ENCODE peak calls at places on chromosomes 6 and 20, in four cellular contexts. U, R, L and E are unnamed samples.

GRCh38 chr20:50338479-50339195 is 148.0 kb downstream of the CEBPB start:
- DNase-seq in U (no peak), R (no peak), L (peak), E (peak)

GRCh38 chr20:64102647-64103354 is 4.6 kb downstream of the NPBWR2 start:
- DNase-seq in U (no peak), R (no peak), L (no peak), E (no peak)

GRCh38 chr6:143601501-143601900 is 76.3 kb upstream of the PHACTR2 start:
- DNase-seq in U (no peak), R (no peak), L (no peak), E (no peak)

GRCh38 chr6:33343953-33344611 is 26.5 kb upstream of the ZBTB22 start:
- DNase-seq in U (peak), R (peak), L (no peak), E (no peak)

GRCh38 chr6:43172127-43173007 is 1.3 kb downstream of the SRF start:
- DNase-seq in U (peak), R (peak), L (no peak), E (peak)

GRCh38 chr6:72946766-72947165 is 278.5 kb downstream of the KHDC1L start:
- DNase-seq in U (no peak), R (no peak), L (no peak), E (no peak)

GRCh38 chr6:127586372-127586771 is 9.4 kb downstream of the C6orf58 start:
- DNase-seq in U (no peak), R (no peak), L (no peak), E (no peak)

GRCh38 chr20:37522258-37523011 is 1.4 kb downstream of the NNAT start:
- DNase-seq in U (no peak), R (no peak), L (no peak), E (no peak)

GRCh38 chr6:79868098-79868722 is 79.1 kb downstream of the ELOVL4 start:
- DNase-seq in U (no peak), R (no peak), L (peak), E (peak)

GRCh38 chr20:63224272-63225081 is 8.5 kb upstream of the YTHDF1 start:
- DNase-seq in U (no peak), R (no peak), L (peak), E (peak)